ENCODE peak calls at places on chromosomes 11 and 22, in seven cellular contexts. F, Q, A, G, C, K and O are unnamed samples.

GRCh38 chr22:45007247-45007945 is 2.4 kb downstream of the PHF21B start:
- DNase-seq in A (no peak), F (no peak), K (peak; percentile 19), C (peak; percentile 7), Q (peak; percentile 89), G (peak; percentile 45), O (no peak)

GRCh38 chr11:113603277-113604059 is 102.6 kb downstream of the TMPRSS5 start:
- DNase-seq in C (peak; percentile 41), F (peak; percentile 69), A (peak; percentile 53), Q (no peak), G (no peak), K (peak; percentile 31), O (peak; percentile 71)

GRCh38 chr11:78961186-78961782 is 386.6 kb upstream of the NARS2 start:
- DNase-seq in Q (peak; percentile 61), F (no peak), A (no peak), G (no peak), K (peak; percentile 29), C (peak; percentile 4), O (no peak)

GRCh38 chr11:94402355-94402754 is 1.1 kb upstream of the GPR83 start:
- DNase-seq in K (no peak), F (no peak), G (no peak), Q (no peak), A (no peak), C (peak; percentile 13), O (no peak)

GRCh38 chr11:4459470-4459869 is 10.4 kb downstream of the OR52K2 start:
- DNase-seq in Q (no peak), A (no peak), G (no peak), K (peak; percentile 27), C (no peak), F (no peak), O (peak; percentile 67)

GRCh38 chr11:85685820-85686459 is at the start of gene CCDC89:
- DNase-seq in F (peak; percentile 82), G (peak; percentile 96), K (peak; percentile 62), C (peak; percentile 77), A (peak; percentile 77), Q (no peak), O (peak; percentile 85)

GRCh38 chr11:19433367-19433766 is 192.6 kb upstream of the E2F8 start:
- DNase-seq in Q (no peak), A (no peak), C (no peak), K (no peak), G (no peak), F (no peak), O (no peak)

GRCh38 chr22:28034760-28035401 is 115.8 kb upstream of the PITPNB start:
- DNase-seq in Q (no peak), G (no peak), A (peak; percentile 84), F (no peak), K (peak; percentile 75), C (peak; percentile 53), O (peak; percentile 79)

GRCh38 chr11:7600205-7600775 is 73.0 kb downstream of the CYB5R2 start:
- DNase-seq in K (peak; percentile 85), Q (no peak), G (no peak), A (no peak), C (peak; percentile 76), F (peak; percentile 62), O (no peak)

GRCh38 chr22:45620707-45621106 is 50.9 kb upstream of the ATXN10 start:
- DNase-seq in C (no peak), Q (no peak), G (no peak), A (no peak), F (no peak), K (no peak), O (no peak)